ENCODE peak calls at places on chromosomes 12 and 14, in four cellular contexts. N is WTC11, D is GM23338, Q is amniotic stem cell. C is an unnamed sample.

GRCh38 chr14:101604228-101604934 is 43.1 kb downstream of the DIO3 start:
- DNase-seq in D (no peak), Q (no peak), N (no peak), C (no peak)

GRCh38 chr14:56216631-56217379 is 98.6 kb downstream of the PELI2 start:
- DNase-seq in Q (no peak), D (no peak), N (no peak), C (no peak)

GRCh38 chr14:105489607-105490317 is 1.3 kb upstream of the TEDC1 start:
- DNase-seq in D (peak), Q (peak), N (peak), C (peak)

GRCh38 chr12:69024907-69025306 is 91.9 kb upstream of the CPM start:
- DNase-seq in N (no peak), Q (no peak), D (no peak), C (peak)

GRCh38 chr12:77442633-77443032 is 377.3 kb upstream of the E2F7 start:
- DNase-seq in N (no peak), D (no peak), Q (no peak), C (no peak)

GRCh38 chr14:88327497-88327896 is 4.4 kb upstream of the KCNK10 start:
- DNase-seq in N (no peak), D (no peak), Q (no peak), C (no peak)

GRCh38 chr12:67811437-67812361 is 163.2 kb downstream of the DYRK2 start:
- DNase-seq in N (no peak), Q (no peak), D (no peak), C (no peak)

GRCh38 chr14:89720741-89721315 is 233.7 kb downstream of the EFCAB11 start:
- DNase-seq in Q (no peak), D (peak), N (no peak), C (no peak)

GRCh38 chr14:76461886-76462285 is 85.9 kb downstream of the ESRRB start:
- DNase-seq in Q (no peak), D (no peak), N (no peak), C (no peak)

C was measured in islet precursor cell.